ENCODE peak calls at places on chromosomes 7 and 10, in five cellular contexts. T, A, D, P and E are unnamed samples.

GRCh38 chr10:119165171-119166110 is at the start of gene SFXN4:
- DNase-seq in D (peak), T (peak), P (peak), A (peak), E (peak)

GRCh38 chr7:47191876-47192291 is 390.0 kb downstream of the TNS3 start:
- DNase-seq in P (no peak), A (no peak), T (peak), D (no peak), E (no peak)

GRCh38 chr10:60627778-60628773 is 150.2 kb upstream of the CDK1 start:
- DNase-seq in T (peak), D (no peak), A (no peak), P (no peak), E (no peak)

GRCh38 chr7:45710271-45711160 is 136.3 kb downstream of the ADCY1 start:
- DNase-seq in D (no peak), A (no peak), T (no peak), P (no peak), E (no peak)

GRCh38 chr10:93160829-93161228 is 87.1 kb downstream of the CYP26A1 start:
- DNase-seq in T (no peak), D (peak), P (no peak), A (peak), E (peak)

GRCh38 chr10:110209926-110210662 is 2.7 kb downstream of the MXI1 start:
- DNase-seq in A (peak), D (peak), P (no peak), T (no peak), E (peak)

GRCh38 chr7:80078159-80078731 is 56.4 kb upstream of the GNAI1 start:
- DNase-seq in A (peak), D (peak), P (no peak), T (no peak), E (peak)

GRCh38 chr10:122286872-122287271 is 15.8 kb downstream of the BTBD16 start:
- DNase-seq in P (peak), A (peak), T (no peak), D (peak), E (no peak)

GRCh38 chr7:50119815-50120637 is 27.0 kb upstream of the ZPBP start:
- DNase-seq in P (no peak), T (peak), D (peak), A (no peak), E (no peak)

GRCh38 chr7:105810556-105810955 is 65.8 kb downstream of the ATXN7L1 start:
- DNase-seq in P (no peak), D (no peak), A (no peak), T (no peak), E (no peak)

GRCh38 chr10:37816290-37816689 is 41.1 kb downstream of the ZNF248 start:
- DNase-seq in T (no peak), P (no peak), D (no peak), A (no peak), E (no peak)

GRCh38 chr7:124456286-124456685 is 309.3 kb downstream of the GPR37 start:
- DNase-seq in P (no peak), T (no peak), A (no peak), D (no peak), E (no peak)

GRCh38 chr7:45690762-45691150 is 116.6 kb downstream of the ADCY1 start:
- DNase-seq in T (no peak), A (no peak), D (no peak), P (no peak), E (no peak)

GRCh38 chr7:16989883-16990413 is 108.2 kb upstream of the AGR3 start:
- DNase-seq in D (peak), A (peak), P (peak), T (peak), E (peak)

GRCh38 chr10:1057106-1057657 is 997 bp downstream of the WDR37 start:
- DNase-seq in P (no peak), A (peak), D (no peak), T (no peak), E (no peak)

GRCh38 chr7:14806886-14807285 is 95.7 kb downstream of the DGKB start:
- DNase-seq in T (no peak), D (no peak), A (peak), P (no peak), E (no peak)

GRCh38 chr7:106346678-106347217 is 62.0 kb upstream of the NAMPT start:
- DNase-seq in P (peak), A (peak), T (no peak), D (peak), E (peak)

GRCh38 chr10:113463777-113464176 is 89.1 kb upstream of the HABP2 start:
- DNase-seq in D (no peak), T (peak), A (peak), P (no peak), E (no peak)

GRCh38 chr10:932589-932988 is 1.1 kb upstream of the LARP4B start:
- DNase-seq in P (no peak), A (no peak), T (no peak), D (no peak), E (no peak)

GRCh38 chr7:42745357-42746022 is 166.4 kb downstream of the C7orf25 start:
- DNase-seq in D (peak), P (peak), T (peak), A (peak), E (no peak)

DNA sequence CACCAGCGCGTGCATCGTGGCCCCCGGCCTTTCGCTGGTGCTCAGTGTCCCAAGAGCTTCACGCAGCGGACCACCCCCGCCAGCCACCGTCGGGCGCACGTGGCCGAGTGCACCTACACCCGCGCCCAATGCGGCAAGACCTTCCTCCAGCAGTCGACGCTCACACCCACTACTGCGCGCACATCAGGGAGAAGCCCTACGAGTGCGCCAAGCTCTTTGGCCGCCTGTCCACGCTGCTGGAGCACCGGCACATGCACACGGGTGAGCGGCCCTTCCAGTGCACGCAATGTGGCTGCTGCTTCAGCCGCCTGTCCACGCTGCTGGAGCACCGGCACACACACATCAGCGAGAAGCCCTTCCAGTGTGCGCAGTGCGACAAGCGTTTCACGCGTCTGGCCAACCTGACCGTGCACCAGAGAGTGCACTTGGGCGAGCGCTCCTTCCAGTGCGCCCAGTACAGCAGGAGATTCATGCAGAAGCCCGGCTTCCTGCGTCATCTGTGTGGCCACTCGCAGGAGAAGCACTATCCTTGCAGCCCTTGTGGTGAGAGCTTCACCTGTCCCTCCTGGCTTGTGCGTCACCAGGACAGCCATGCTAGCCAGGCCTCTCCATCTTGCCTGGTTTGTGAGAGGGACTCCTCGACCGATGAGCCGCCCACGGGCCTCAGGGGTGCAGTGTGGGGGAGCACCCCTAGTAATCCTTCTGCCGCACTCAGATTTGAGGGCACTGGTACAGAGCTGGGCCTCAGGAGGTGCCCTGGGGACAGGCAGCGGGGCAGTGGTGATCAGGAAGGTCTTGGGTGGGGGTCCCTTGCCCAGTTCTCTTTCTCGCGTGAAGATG is 32.9 kb downstream of the ZNF783 start:
- DNase-seq in P (no peak), D (no peak), T (no peak), A (no peak), E (no peak)
- TF ChIP-seq EZH2 in P (no peak), D (no peak), T (no peak), A (no peak), E (no peak)

GRCh38 chr7:157021071-157021891 is 10.8 kb upstream of the MNX1 start:
- DNase-seq in D (no peak), T (no peak), P (no peak), A (no peak), E (no peak)
- TF ChIP-seq EZH2 in D (peak), T (peak), P (no peak), A (no peak), E (no peak)

GRCh38 chr10:100687143-100687953 is 58.0 kb upstream of the PAX2 start:
- DNase-seq in A (no peak), T (no peak), P (no peak), D (no peak), E (no peak)
- TF ChIP-seq EZH2 in A (peak), T (no peak), P (no peak), D (no peak), E (no peak)

GRCh38 chr10:102422586-102423129 is 2.0 kb downstream of the FBXL15 start:
- DNase-seq in D (peak), T (peak), A (peak), P (peak), E (peak)
- TF ChIP-seq EZH2 in D (no peak), T (no peak), A (no peak), P (no peak), E (no peak)